ENCODE peak calls at places on chromosomes 1 and 21, in six cellular contexts. Z, N, W, V, C and K are unnamed samples.

GRCh38 chr21:45932922-45933502 is 48.6 kb upstream of the COL6A1 start:
- DNase-seq in Z (no peak), N (no peak), W (no peak), V (no peak), C (no peak), K (no peak)

GRCh38 chr1:186681136-186681535 is 913 bp upstream of the PTGS2 start:
- DNase-seq in Z (no peak), N (no peak), W (no peak), V (no peak), C (peak; percentile 52), K (no peak)

GRCh38 chr1:94310570-94311270 is 73.3 kb upstream of the ARHGAP29 start:
- DNase-seq in Z (no peak), N (no peak), W (no peak), V (no peak), C (no peak), K (no peak)

GRCh38 chr1:27521336-27522147 is 31.6 kb upstream of the WASF2 start:
- DNase-seq in Z (peak; percentile 68), N (no peak), W (no peak), V (peak; percentile 27), C (no peak), K (no peak)

GRCh38 chr1:161021959-161022332 is 994 bp upstream of the F11R start:
- DNase-seq in Z (no peak), N (no peak), W (no peak), V (no peak), C (no peak), K (no peak)

GRCh38 chr1:19987719-19988118 is 8.3 kb upstream of the PLA2G2A start:
- DNase-seq in Z (no peak), N (no peak), W (no peak), V (no peak), C (no peak), K (no peak)

GRCh38 chr1:198699167-198700015 is 60.6 kb downstream of the PTPRC start:
- DNase-seq in Z (peak; percentile 62), N (peak; percentile 52), W (peak; percentile 29), V (peak; percentile 59), C (peak; percentile 41), K (no peak)

GRCh38 chr1:215983680-215984079 is 416.6 kb downstream of the KCTD3 start:
- DNase-seq in Z (no peak), N (no peak), W (no peak), V (no peak), C (no peak), K (no peak)

GRCh38 chr1:219659682-219660081 is 46.8 kb upstream of the ZC3H11B start:
- DNase-seq in Z (no peak), N (peak; percentile 85), W (peak; percentile 7), V (no peak), C (peak; percentile 72), K (peak; percentile 26)

GRCh38 chr1:180854456-180854855 is 58.2 kb upstream of the KIAA1614 start:
- DNase-seq in Z (no peak), N (peak; percentile 77), W (no peak), V (no peak), C (peak; percentile 9), K (no peak)

GRCh38 chr1:1023700-1024099 is 3.8 kb downstream of the AGRN start:
- DNase-seq in Z (no peak), N (no peak), W (no peak), V (no peak), C (no peak), K (no peak)

GRCh38 chr21:24428539-24429186 is 1178.6 kb downstream of the MRPL39 start:
- DNase-seq in Z (peak; percentile 1), N (no peak), W (no peak), V (no peak), C (no peak), K (no peak)

GRCh38 chr1:71295340-71295739 is 214.5 kb upstream of the ZRANB2 start:
- DNase-seq in Z (no peak), N (no peak), W (no peak), V (no peak), C (no peak), K (no peak)

GRCh38 chr21:42745511-42746239 is 92.3 kb downstream of the PDE9A start:
- DNase-seq in Z (no peak), N (no peak), W (no peak), V (no peak), C (no peak), K (no peak)

GRCh38 chr1:42177551-42177981 is 13.0 kb upstream of the GUCA2A start:
- DNase-seq in Z (no peak), N (peak; percentile 90), W (peak; percentile 61), V (no peak), C (peak; percentile 91), K (peak; percentile 31)

GRCh38 chr1:245621589-245621988 is 466.8 kb downstream of the KIF26B start:
- DNase-seq in Z (no peak), N (peak; percentile 35), W (no peak), V (no peak), C (no peak), K (no peak)

GRCh38 chr1:118100686-118101300 is 84.2 kb downstream of the SPAG17 start:
- DNase-seq in Z (no peak), N (peak; percentile 44), W (no peak), V (no peak), C (no peak), K (no peak)

GRCh38 chr1:230426246-230427101 is at the start of gene PGBD5:
- DNase-seq in Z (peak; percentile 26), N (peak; percentile 65), W (peak; percentile 93), V (peak; percentile 30), C (peak; percentile 37), K (peak; percentile 2)

GRCh38 chr1:156123356-156124196 is 9.1 kb downstream of the LMNA start:
- DNase-seq in Z (peak; percentile 61), N (peak; percentile 97), W (peak; percentile 69), V (peak; percentile 52), C (peak; percentile 98), K (peak; percentile 93)

GRCh38 chr1:154344977-154345837 is 19.9 kb downstream of the ATP8B2 start:
- DNase-seq in Z (no peak), N (peak; percentile 26), W (peak; percentile 50), V (peak; percentile 71), C (peak; percentile 55), K (no peak)

GRCh38 chr1:232845521-232845920 is 40.3 kb downstream of the MAP10 start:
- DNase-seq in Z (no peak), N (peak; percentile 37), W (no peak), V (no peak), C (no peak), K (no peak)

GRCh38 chr1:44406761-44407429 is 1.8 kb downstream of the RNF220 start:
- DNase-seq in Z (no peak), N (no peak), W (no peak), V (no peak), C (no peak), K (no peak)

GRCh38 chr21:44436958-44437357 is 18.4 kb upstream of the LRRC3 start:
- DNase-seq in Z (no peak), N (no peak), W (no peak), V (no peak), C (no peak), K (no peak)

GRCh38 chr21:38837806-38838461 is 32.2 kb downstream of the ETS2 start:
- DNase-seq in Z (no peak), N (no peak), W (no peak), V (no peak), C (no peak), K (no peak)

GRCh38 chr1:211133841-211134669 is at the start of gene KCNH1:
- DNase-seq in Z (peak; percentile 72), N (peak; percentile 74), W (peak; percentile 94), V (peak; percentile 66), C (peak; percentile 42), K (peak; percentile 26)

GRCh38 chr1:201254625-201255469 is 28.5 kb upstream of the PKP1 start:
- DNase-seq in Z (peak; percentile 19), N (no peak), W (peak; percentile 88), V (peak; percentile 57), C (peak; percentile 39), K (no peak)